ENCODE peak calls at places on chromosomes 7 and 10, in five cellular contexts. M is Right ventricle myocardium inferior, F is GM20000, R is EL, U is H7. H is an unnamed sample.

GRCh38 chr7:140033779-140034363 is 28.9 kb downstream of the PARP12 start:
- DNase-seq in M (no peak), F (no peak), R (no peak), U (no peak), H (peak)

GRCh38 chr10:111837985-111838384 is 345.6 kb downstream of the GPAM start:
- DNase-seq in M (no peak), F (no peak), R (no peak), U (peak), H (no peak)

GRCh38 chr7:123966936-123967335 is 41.9 kb downstream of the SPAM1 start:
- DNase-seq in M (no peak), F (no peak), R (no peak), U (no peak), H (peak)

GRCh38 chr10:86215021-86215420 is 151.6 kb downstream of the GRID1 start:
- DNase-seq in M (no peak), F (no peak), R (no peak), U (no peak), H (no peak)

GRCh38 chr10:52322941-52323340 is 8.9 kb downstream of the DKK1 start:
- DNase-seq in M (no peak), F (no peak), R (peak), U (no peak), H (no peak)

GRCh38 chr7:83677180-83677866 is 28.4 kb upstream of the SEMA3E start:
- DNase-seq in M (no peak), F (no peak), R (peak), U (no peak), H (no peak)

GRCh38 chr7:146090023-146090645 is 26.5 kb upstream of the CNTNAP2 start:
- DNase-seq in M (no peak), F (peak), R (no peak), U (peak), H (peak)

GRCh38 chr10:104080762-104081161 is 4.9 kb downstream of the COL17A1 start:
- DNase-seq in M (no peak), F (peak), R (peak), U (no peak), H (peak)

GRCh38 chr10:45059632-45060031 is 58.9 kb downstream of the ZNF22 start:
- DNase-seq in M (no peak), F (no peak), R (no peak), U (no peak), H (no peak)

GRCh38 chr7:926061-927030 is 28.1 kb downstream of the ADAP1 start:
- DNase-seq in M (peak), F (no peak), R (no peak), U (no peak), H (peak)

GRCh38 chr10:16950686-16951681 is 133.8 kb upstream of the RSU1 start:
- DNase-seq in M (no peak), F (no peak), R (peak), U (peak), H (peak)

GRCh38 chr7:11294965-11295364 is 321.3 kb downstream of the PHF14 start:
- DNase-seq in M (no peak), F (no peak), R (no peak), U (no peak), H (no peak)

GRCh38 chr10:91797874-91798735 is at the start of gene TNKS2:
- DNase-seq in M (peak), F (peak), R (peak), U (peak), H (peak)

GRCh38 chr10:191703-192518 is 56.7 kb downstream of the ZMYND11 start:
- DNase-seq in M (no peak), F (no peak), R (peak), U (no peak), H (no peak)

GRCh38 chr10:91909178-91909677 is at the start of gene FGFBP3:
- DNase-seq in M (no peak), F (peak), R (peak), U (peak), H (peak)

GRCh38 chr7:128914566-128915151 is 4.2 kb upstream of the KCP start:
- DNase-seq in M (peak), F (peak), R (no peak), U (peak), H (no peak)

GRCh38 chr10:34762603-34763299 is 52.3 kb downstream of the PARD3 start:
- DNase-seq in M (no peak), F (no peak), R (no peak), U (no peak), H (no peak)

GRCh38 chr10:101237080-101237817 is 8.0 kb upstream of the LBX1 start:
- DNase-seq in M (no peak), F (no peak), R (no peak), U (peak), H (no peak)

GRCh38 chr10:3740157-3740871 is 44.7 kb downstream of the KLF6 start:
- DNase-seq in M (no peak), F (no peak), R (peak), U (no peak), H (no peak)

GRCh38 chr10:114278140-114278883 is 39.3 kb downstream of the VWA2 start:
- DNase-seq in M (no peak), F (no peak), R (no peak), U (no peak), H (no peak)

GRCh38 chr10:100872034-100872791 is 40.5 kb upstream of the SLF2 start:
- DNase-seq in M (peak), F (peak), R (peak), U (peak), H (peak)

GRCh38 chr7:45648671-45648995 is 74.5 kb downstream of the ADCY1 start:
- DNase-seq in M (no peak), F (no peak), R (no peak), U (no peak), H (no peak)

GRCh38 chr7:150946826-150947750 is 31.0 kb downstream of the KCNH2 start:
- DNase-seq in M (no peak), F (no peak), R (no peak), U (peak), H (no peak)

GRCh38 chr7:95859434-95859833 is 87.1 kb downstream of the DYNC1I1 start:
- DNase-seq in M (no peak), F (no peak), R (peak), U (no peak), H (no peak)

GRCh38 chr7:41942468-41943097 is 239.7 kb upstream of the INHBA start:
- DNase-seq in M (no peak), F (no peak), R (peak), U (peak), H (no peak)

GRCh38 chr7:135853008-135853407 is 104.4 kb upstream of the FAM180A start:
- DNase-seq in M (no peak), F (no peak), R (no peak), U (no peak), H (no peak)

GRCh38 chr7:122902751-122903495 is 16.7 kb upstream of the CADPS2 start:
- DNase-seq in M (no peak), F (no peak), R (peak), U (peak), H (no peak)

GRCh38 chr7:40700653-40701475 is 566.1 kb downstream of the SUGCT start:
- DNase-seq in M (no peak), F (no peak), R (peak), U (no peak), H (no peak)

GRCh38 chr10:133070810-133071209 is 16.9 kb upstream of the ADGRA1 start:
- DNase-seq in M (no peak), F (no peak), R (no peak), U (no peak), H (no peak)

GRCh38 chr7:92135100-92135429 is 788 bp upstream of the CYP51A1 start:
- DNase-seq in M (no peak), F (peak), R (peak), U (peak), H (peak)

GRCh38 chr10:94293344-94293743 is 69.4 kb downstream of the NOC3L start:
- DNase-seq in M (no peak), F (no peak), R (no peak), U (no peak), H (no peak)

GRCh38 chr7:23530901-23531793 is 634 bp downstream of the TRA2A start:
- DNase-seq in M (peak), F (peak), R (peak), U (peak), H (peak)

GRCh38 chr7:142811154-142811737 is 40.5 kb downstream of the PRSS2 start:
- DNase-seq in M (no peak), F (peak), R (peak), U (peak), H (peak)

GRCh38 chr7:28697898-28698563 is 260.1 kb downstream of the TRIL start:
- DNase-seq in M (no peak), F (no peak), R (no peak), U (no peak), H (no peak)

GRCh38 chr10:117074621-117075020 is 63.4 kb downstream of the VAX1 start:
- DNase-seq in M (no peak), F (no peak), R (no peak), U (peak), H (no peak)

GRCh38 chr10:88089498-88089897 is 226.1 kb downstream of the PTEN start:
- DNase-seq in M (no peak), F (no peak), R (no peak), U (no peak), H (no peak)

GRCh38 chr10:14758994-14759664 is 15.6 kb downstream of the FAM107B start:
- DNase-seq in M (no peak), F (no peak), R (no peak), U (no peak), H (no peak)

GRCh38 chr10:31866118-31866670 is 62.4 kb downstream of the ARHGAP12 start:
- DNase-seq in M (no peak), F (no peak), R (no peak), U (no peak), H (no peak)

GRCh38 chr7:117612637-117613036 is 132.8 kb downstream of the CFTR start:
- DNase-seq in M (no peak), F (no peak), R (no peak), U (no peak), H (no peak)